ENCODE peak calls at places on chromosomes 3 and 15, in seven cellular contexts. Q, D, N, T, J, X and U are unnamed samples.

GRCh38 chr15:78396976-78397375 is 41.0 kb upstream of the IREB2 start:
- DNase-seq in Q (no peak), D (no peak), N (no peak), T (no peak), J (no peak), X (no peak), U (no peak)

GRCh38 chr3:141575879-141576743 is 89.3 kb downstream of the RASA2 start:
- DNase-seq in Q (no peak), D (no peak), N (no peak), T (peak; percentile 11), J (no peak), X (no peak), U (no peak)

GRCh38 chr15:51516291-51516690 is 106.3 kb downstream of the DMXL2 start:
- DNase-seq in Q (no peak), D (no peak), N (no peak), T (no peak), J (no peak), X (no peak), U (no peak)

GRCh38 chr15:27498700-27499099 is 527.7 kb downstream of the GABRG3 start:
- DNase-seq in Q (no peak), D (no peak), N (no peak), T (no peak), J (no peak), X (no peak), U (no peak)

GRCh38 chr3:127690823-127691452 is 18.2 kb downstream of the ABTB1 start:
- DNase-seq in Q (no peak), D (peak; percentile 76), N (peak; percentile 86), T (peak; percentile 68), J (no peak), X (peak; percentile 82), U (peak; percentile 70)

GRCh38 chr3:51777985-51778384 is 1.1 kb downstream of the IQCF6 start:
- DNase-seq in Q (no peak), D (no peak), N (no peak), T (no peak), J (no peak), X (peak; percentile 58), U (no peak)

GRCh38 chr3:178182337-178182761 is 353.9 kb upstream of the KCNMB2 start:
- DNase-seq in Q (no peak), D (peak; percentile 63), N (no peak), T (no peak), J (no peak), X (peak; percentile 14), U (no peak)

GRCh38 chr15:47194718-47195117 is 522.6 kb upstream of the SEMA6D start:
- DNase-seq in Q (no peak), D (no peak), N (no peak), T (peak; percentile 18), J (no peak), X (no peak), U (no peak)

GRCh38 chr15:56752986-56753385 is 19.7 kb upstream of the ZNF280D start:
- DNase-seq in Q (no peak), D (no peak), N (no peak), T (no peak), J (no peak), X (no peak), U (no peak)

GRCh38 chr3:184186184-184186901 is at the start of gene ABCF3:
- DNase-seq in Q (no peak), D (no peak), N (peak; percentile 77), T (peak; percentile 50), J (no peak), X (no peak), U (no peak)

GRCh38 chr3:161221881-161222600 is 930 bp downstream of the NMD3 start:
- DNase-seq in Q (no peak), D (no peak), N (no peak), T (peak; percentile 27), J (no peak), X (peak; percentile 46), U (no peak)

GRCh38 chr15:32861741-32862140 is 143.9 kb downstream of the GREM1 start:
- DNase-seq in Q (no peak), D (peak; percentile 80), N (peak; percentile 70), T (peak; percentile 80), J (no peak), X (peak; percentile 47), U (no peak)

GRCh38 chr15:101250931-101251829 is 668 bp downstream of the CHSY1 start:
- DNase-seq in Q (no peak), D (peak; percentile 91), N (peak; percentile 74), T (peak; percentile 50), J (no peak), X (no peak), U (peak; percentile 55)

GRCh38 chr3:37814547-37814946 is 47.1 kb upstream of the CTDSPL start:
- DNase-seq in Q (no peak), D (no peak), N (no peak), T (no peak), J (no peak), X (no peak), U (no peak)

GRCh38 chr15:47726399-47726823 is 9.1 kb downstream of the SEMA6D start:
- DNase-seq in Q (no peak), D (no peak), N (no peak), T (no peak), J (no peak), X (no peak), U (no peak)

GRCh38 chr3:13021141-13021933 is 51.9 kb downstream of the IQSEC1 start:
- DNase-seq in Q (no peak), D (peak; percentile 85), N (peak; percentile 64), T (no peak), J (no peak), X (no peak), U (no peak)

GRCh38 chr3:13019243-13019701 is 54.0 kb downstream of the IQSEC1 start:
- DNase-seq in Q (no peak), D (peak; percentile 83), N (peak; percentile 81), T (peak; percentile 90), J (no peak), X (no peak), U (no peak)

GRCh38 chr3:13019706-13020105 is 53.5 kb downstream of the IQSEC1 start:
- DNase-seq in Q (no peak), D (peak; percentile 79), N (peak; percentile 65), T (no peak), J (no peak), X (no peak), U (no peak)

GRCh38 chr3:13018561-13019242 is 54.5 kb downstream of the IQSEC1 start:
- DNase-seq in Q (no peak), D (peak; percentile 71), N (peak; percentile 77), T (no peak), J (no peak), X (no peak), U (no peak)

DNA sequence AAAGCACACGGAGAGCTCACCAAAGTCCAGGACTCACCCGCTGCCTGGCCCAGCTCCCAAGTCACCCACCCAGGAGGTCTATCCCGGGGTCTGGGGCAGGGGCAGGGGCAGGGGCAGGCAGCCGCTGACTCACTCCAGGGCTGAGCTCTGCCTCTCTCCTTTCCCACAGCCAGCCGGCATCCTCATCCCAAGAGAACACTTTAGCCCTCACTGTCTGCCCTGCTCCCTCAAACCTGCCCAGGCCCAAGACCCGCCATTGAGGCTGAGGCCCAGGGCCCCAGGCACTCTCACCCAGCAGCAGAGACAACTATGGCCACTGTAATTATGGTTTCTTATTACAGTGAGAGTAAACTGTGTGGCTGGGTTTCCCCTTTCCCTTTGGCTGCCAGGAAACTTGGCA is 53.1 kb downstream of the IQSEC1 start:
- DNase-seq in Q (no peak), D (peak; percentile 70), N (peak; percentile 51), T (no peak), J (no peak), X (no peak), U (no peak)
- H3K4me1 ChIP-seq in Q (peaks cover 20% of the 10 kb centered on the region), D (peaks cover 72% of the 10 kb centered on the region), N (peaks cover 50% of the 10 kb centered on the region), T (peaks cover 18% of the 10 kb centered on the region), J (peaks cover 61% of the 10 kb centered on the region), X (peaks cover 20% of the 10 kb centered on the region), U (no peaks in the 10 kb centered on the region)

GRCh38 chr3:183098538-183099025 is 714 bp downstream of the MCCC1 start:
- DNase-seq in Q (no peak), D (no peak), N (no peak), T (no peak), J (no peak), X (no peak), U (no peak)
- H3K4me3 ChIP-seq in Q (peak overlapping the region; percentile 85), D (peak overlapping the region; percentile 96), N (peak overlapping the region; percentile 86), T (peak overlapping the region; percentile 75), J (peak overlapping the region; percentile 65), X (peak overlapping the region; percentile 91), U (peak overlapping the region; percentile 92)

GRCh38 chr3:36792342-36792741 is 28.0 kb upstream of the DCLK3 start:
- DNase-seq in Q (no peak), D (no peak), N (no peak), T (peak; percentile 23), J (no peak), X (no peak), U (peak; percentile 60)
- TF ChIP-seq CTCF in Q (no peak), D (no peak), N (peak; percentile 8), T (no peak), J (no peak), X (no peak), U (peak; percentile 60)

DNA sequence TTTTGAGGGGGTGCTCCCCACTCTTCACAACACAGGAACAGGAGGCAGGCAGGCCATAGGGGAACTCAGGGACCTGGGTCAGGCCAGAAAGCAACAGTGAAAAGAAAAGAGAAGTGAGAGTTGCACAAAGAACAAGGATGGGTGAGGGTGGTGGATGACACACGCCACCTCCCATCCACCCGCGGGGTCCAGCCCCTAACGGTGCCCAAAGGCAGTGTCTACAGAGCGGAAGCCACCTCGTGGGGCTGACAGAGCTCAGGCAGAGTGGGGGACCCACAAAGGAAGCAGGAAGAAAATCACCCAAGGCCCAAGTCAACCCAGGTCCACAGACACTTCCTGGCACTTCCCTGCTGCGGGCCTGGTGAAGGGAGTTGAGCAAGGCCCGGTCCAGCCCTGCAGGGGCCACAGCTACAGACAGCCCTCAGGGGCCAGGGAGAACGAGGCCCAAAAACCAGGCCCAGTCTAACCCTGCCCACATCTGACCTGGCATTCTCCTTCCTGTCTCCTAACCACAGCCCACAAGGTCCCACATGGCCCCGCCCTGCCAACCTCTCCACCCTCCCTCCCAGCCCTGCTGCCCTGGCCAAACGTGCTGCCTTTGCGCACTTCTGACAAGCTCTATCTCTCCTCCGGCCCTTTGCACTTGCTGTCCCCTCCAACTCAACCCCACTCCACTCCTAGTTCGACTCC is 5.9 kb downstream of the NUP210 start:
- DNase-seq in Q (peak; percentile 70), D (peak; percentile 96), N (no peak), T (no peak), J (peak; percentile 36), X (peak; percentile 15), U (no peak)
- H3K4me1 ChIP-seq in Q (peaks cover 60% of the 10 kb centered on the region), D (peaks cover 81% of the 10 kb centered on the region), N (peaks cover 2% of the 10 kb centered on the region), T (no peaks in the 10 kb centered on the region), J (peaks cover 2% of the 10 kb centered on the region), X (peaks cover 3% of the 10 kb centered on the region), U (no peaks in the 10 kb centered on the region)

GRCh38 chr3:187343670-187344069 is 24.5 kb upstream of the RTP4 start:
- DNase-seq in Q (no peak), D (no peak), N (no peak), T (no peak), J (no peak), X (no peak), U (no peak)
- H3K4me3 ChIP-seq in Q (no peak overlapping the region), D (no peak overlapping the region), N (no peak overlapping the region), T (no peak overlapping the region), J (no peak overlapping the region), X (no peak overlapping the region), U (no peak overlapping the region)